ENCODE peak calls at places on chromosomes 7 and 10, in four cellular contexts. B is K562, S is GM12878, G is HepG2. W is an unnamed sample.

GRCh38 chr10:102775973-102776669 is 32.4 kb downstream of the WBP1L start:
- DNase-seq in B (peak; percentile 24), S (no peak), G (peak; percentile 36), W (peak; percentile 65)

GRCh38 chr10:70222340-70222794 is 10.9 kb downstream of the PPA1 start:
- DNase-seq in B (no peak), S (no peak), G (no peak), W (no peak)

GRCh38 chr10:31001740-31002139 is 29.9 kb downstream of the ZNF438 start:
- DNase-seq in B (no peak), S (no peak), G (no peak), W (no peak)

GRCh38 chr7:80942261-80943041 is 23.6 kb upstream of the SEMA3C start:
- DNase-seq in B (no peak), S (no peak), G (peak; percentile 61), W (peak; percentile 45)

GRCh38 chr10:50894312-50894711 is 8.9 kb upstream of the A1CF start:
- DNase-seq in B (no peak), S (no peak), G (no peak), W (no peak)

GRCh38 chr10:123287594-123288247 is 133.5 kb downstream of the BUB3 start:
- DNase-seq in B (no peak), S (no peak), G (no peak), W (no peak)

GRCh38 chr7:77393261-77393660 is 22.9 kb downstream of the GSAP start:
- DNase-seq in B (no peak), S (peak; percentile 85), G (no peak), W (no peak)

GRCh38 chr10:4086041-4086886 is 301.3 kb upstream of the KLF6 start:
- DNase-seq in B (no peak), S (no peak), G (no peak), W (no peak)

GRCh38 chr10:52213511-52213831 is 100.6 kb upstream of the DKK1 start:
- DNase-seq in B (no peak), S (no peak), G (peak; percentile 47), W (no peak)

GRCh38 chr10:62306663-62307062 is 38.0 kb upstream of the RTKN2 start:
- DNase-seq in B (no peak), S (no peak), G (no peak), W (no peak)

GRCh38 chr7:40437498-40437897 is 302.7 kb downstream of the SUGCT start:
- DNase-seq in B (no peak), S (no peak), G (peak; percentile 56), W (no peak)

GRCh38 chr7:40436761-40437160 is 302.0 kb downstream of the SUGCT start:
- DNase-seq in B (no peak), S (no peak), G (no peak), W (no peak)

DNA sequence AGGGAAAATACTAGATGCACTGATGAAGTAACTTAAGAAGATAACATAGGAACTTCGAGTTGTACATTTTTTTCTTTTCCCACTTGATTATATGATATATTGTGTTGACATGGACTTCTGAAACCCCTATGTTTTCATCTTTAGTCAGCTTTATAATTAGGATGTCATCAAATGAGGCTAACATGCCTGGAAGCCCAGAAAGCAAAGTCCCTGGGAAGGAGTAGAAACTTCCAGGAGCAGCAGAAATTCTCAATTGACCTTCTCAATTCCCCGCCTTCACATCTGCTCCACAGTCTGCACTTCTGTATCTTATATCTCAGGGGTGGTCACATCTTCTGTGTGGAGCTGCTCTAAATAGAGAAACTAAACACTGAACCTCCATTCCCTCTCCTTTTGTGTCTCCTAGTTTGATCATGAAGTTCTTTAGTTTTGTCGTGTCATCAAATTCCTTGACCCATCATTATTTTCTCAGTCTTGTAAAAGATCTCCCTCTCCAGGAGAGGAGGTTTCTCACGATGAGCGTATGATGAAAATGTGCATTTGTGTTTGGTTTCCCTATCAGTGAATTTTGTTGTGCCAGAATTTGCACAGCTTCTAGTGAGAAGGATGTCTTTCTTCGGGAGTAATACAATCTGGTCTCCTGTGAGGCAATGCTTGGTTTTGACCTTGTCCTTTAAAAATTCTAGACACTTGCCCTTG is 303.3 kb downstream of the SUGCT start:
- DNase-seq in B (no peak), S (no peak), G (no peak), W (no peak)
- TF ChIP-seq FOXK2 in B (no peak), S (no peak), G (no peak), W (no peak)

DNA sequence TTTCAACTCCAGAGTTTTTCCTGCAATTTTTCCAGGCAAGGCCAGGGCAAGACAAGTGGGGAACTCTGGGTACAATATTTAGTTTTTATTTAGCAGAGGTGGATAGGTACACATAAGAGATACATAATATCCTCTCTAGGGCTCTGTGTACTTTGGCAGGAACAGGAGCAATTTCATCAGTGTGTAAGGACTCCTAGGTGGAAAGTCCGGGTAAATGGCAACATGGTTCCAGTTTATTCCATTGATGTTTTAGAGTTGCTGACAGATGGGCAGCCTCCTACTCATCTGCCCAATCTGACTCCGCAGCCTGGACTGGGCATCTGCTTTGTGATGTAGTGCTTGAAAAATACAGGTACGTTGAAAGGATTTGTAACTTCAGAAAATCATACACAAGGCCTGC is 5.8 kb downstream of the PON1 start:
- DNase-seq in B (no peak), S (no peak), G (peak; percentile 68), W (no peak)
- TF ChIP-seq FOXK2 in B (no peak), S (no peak), G (no peak), W (no peak)

DNA sequence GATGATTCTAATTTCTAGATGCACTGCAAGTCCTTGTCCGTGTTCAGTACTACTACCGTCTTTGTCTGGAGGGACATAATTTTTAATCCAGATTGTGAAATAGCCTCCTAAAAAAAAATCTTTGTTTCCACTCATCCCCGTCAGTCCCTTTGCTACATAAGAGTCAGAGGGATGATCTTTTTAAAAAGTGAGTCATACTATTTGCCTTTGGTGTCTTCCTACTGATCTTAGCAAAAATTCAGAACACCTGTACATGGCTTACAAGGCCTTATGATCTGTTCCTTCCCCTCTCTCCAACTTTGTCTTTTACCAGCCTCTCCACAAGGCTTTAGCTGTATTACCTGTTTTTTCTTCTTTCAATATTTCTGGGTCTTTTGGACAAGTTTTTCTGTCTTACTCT is 173.5 kb downstream of the MLLT10 start:
- DNase-seq in B (no peak), S (no peak), G (no peak), W (no peak)
- TF ChIP-seq FOXK2 in B (no peak), S (no peak), G (no peak), W (no peak)

DNA sequence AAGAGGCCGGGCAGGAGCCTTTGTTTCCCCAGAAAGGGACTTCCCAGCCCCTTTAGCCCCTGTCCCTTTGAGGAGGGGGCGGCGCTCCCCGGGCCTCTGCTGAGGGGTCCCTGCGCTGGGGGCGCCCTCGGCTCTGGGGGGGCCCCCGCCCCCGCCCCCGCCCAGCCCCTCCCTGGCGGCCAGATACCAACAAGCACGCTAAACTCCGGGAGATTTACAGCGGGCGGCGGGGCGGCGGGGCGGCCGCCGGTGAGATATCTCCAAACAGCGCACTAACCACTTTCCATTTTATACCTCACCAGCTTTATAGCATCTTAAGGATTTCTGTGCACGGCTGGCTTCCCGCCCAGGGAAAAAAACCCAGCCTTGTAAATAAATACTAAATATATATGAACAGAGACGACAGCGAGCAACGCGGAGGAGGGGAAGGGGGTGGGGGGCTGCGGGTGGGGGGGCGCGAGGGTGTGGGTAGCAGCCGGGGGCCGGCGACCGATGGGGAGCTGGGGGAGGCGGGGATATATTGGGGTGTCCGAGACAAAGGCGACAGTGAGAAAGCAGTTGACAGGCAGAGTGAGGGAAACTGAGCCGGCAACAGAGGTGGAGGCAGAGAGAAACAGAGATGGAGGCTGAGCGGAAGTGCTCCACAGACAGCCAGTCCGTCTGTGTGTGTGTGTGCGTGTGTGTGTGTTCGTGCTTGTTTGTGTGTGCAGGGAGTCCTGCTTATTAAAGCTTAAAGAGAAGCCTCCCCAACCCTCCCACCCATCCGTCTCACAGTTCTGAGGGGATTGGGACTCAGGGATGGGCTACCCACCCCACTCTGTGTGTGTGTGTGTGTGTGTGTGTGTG is 85.8 kb downstream of the HIF1AN start:
- DNase-seq in B (no peak), S (no peak), G (no peak), W (no peak)
- TF ChIP-seq FOXK2 in B (no peak), S (no peak), G (no peak), W (no peak)

GRCh38 chr7:107479303-107479702 is 9.4 kb downstream of the GPR22 start:
- DNase-seq in B (no peak), S (no peak), G (no peak), W (no peak)
- TF ChIP-seq FOXK2 in B (no peak), S (no peak), G (no peak), W (no peak)

GRCh38 chr10:68489919-68490318 is 18.1 kb upstream of the DNA2 start:
- DNase-seq in B (no peak), S (no peak), G (no peak), W (no peak)
- TF ChIP-seq FOXK2 in B (no peak), S (no peak), G (no peak), W (no peak)

GRCh38 chr10:129730993-129731325 is 233.1 kb downstream of the EBF3 start:
- DNase-seq in B (no peak), S (no peak), G (no peak), W (no peak)

GRCh38 chr10:129727495-129727894 is 236.6 kb downstream of the EBF3 start:
- DNase-seq in B (no peak), S (no peak), G (no peak), W (no peak)

GRCh38 chr10:129728246-129728820 is 235.7 kb downstream of the EBF3 start:
- DNase-seq in B (no peak), S (no peak), G (no peak), W (no peak)

GRCh38 chr10:129728905-129729540 is 235.1 kb downstream of the EBF3 start:
- DNase-seq in B (no peak), S (no peak), G (no peak), W (no peak)

GRCh38 chr10:129730272-129730992 is 233.6 kb downstream of the EBF3 start:
- DNase-seq in B (no peak), S (no peak), G (no peak), W (no peak)
- TF ChIP-seq FOXK2 in B (no peak), S (no peak), G (no peak), W (no peak)

GRCh38 chr10:114151486-114151885 is 22.5 kb downstream of the CCDC186 start:
- DNase-seq in B (no peak), S (no peak), G (peak; percentile 21), W (no peak)
- TF ChIP-seq FOXK2 in B (no peak), S (no peak), G (no peak), W (no peak)

GRCh38 chr7:43553999-43554398 is 28.9 kb upstream of the STK17A start:
- DNase-seq in B (no peak), S (no peak), G (peak; percentile 22), W (no peak)
- TF ChIP-seq FOXK2 in B (no peak), S (no peak), G (no peak), W (no peak)